ENCODE peak calls at places on chromosomes 4 and X, in seven cellular contexts. Z is activated CD4-positive, CD25-positive, alpha-beta regulatory T cell; X is immature natural killer cell; R is BJ; A is iPS-NIHi11; H is HEK293T; E is amniotic stem cell. F is an unnamed sample.

GRCh38 chrX:40544343-40545250 is 36.2 kb upstream of the ATP6AP2 start:
- DNase-seq in H (no peak), E (no peak), X (no peak), R (no peak), Z (no peak), A (no peak), F (no peak)

GRCh38 chr4:94714360-94714759 is 43.4 kb upstream of the BMPR1B start:
- DNase-seq in E (no peak), R (peak; percentile 21), A (no peak), H (no peak), Z (no peak), X (no peak), F (no peak)

GRCh38 chr4:56086561-56086960 is 137.8 kb downstream of the CEP135 start:
- DNase-seq in R (no peak), Z (no peak), H (no peak), E (no peak), X (no peak), A (no peak), F (no peak)

GRCh38 chr4:1240721-1241465 is 8.0 kb downstream of the CTBP1 start:
- DNase-seq in H (no peak), A (peak; percentile 11), X (no peak), Z (no peak), E (no peak), R (no peak), F (no peak)

GRCh38 chrX:37060999-37061398 is 52.8 kb downstream of the FAM47C start:
- DNase-seq in R (no peak), Z (no peak), E (peak; percentile 0), H (peak; percentile 31), A (peak; percentile 7), X (no peak), F (no peak)

GRCh38 chr4:145497199-145498149 is 15.8 kb downstream of the SMAD1 start:
- DNase-seq in R (no peak), X (no peak), Z (no peak), A (no peak), E (no peak), H (no peak), F (no peak)

GRCh38 chr4:40182979-40183378 is 13.9 kb upstream of the RHOH start:
- DNase-seq in A (no peak), Z (no peak), X (no peak), H (no peak), E (no peak), R (no peak), F (no peak)

GRCh38 chr4:17889692-17890091 is 78.9 kb downstream of the NCAPG start:
- DNase-seq in H (no peak), E (no peak), X (no peak), Z (no peak), A (no peak), R (no peak), F (no peak)

GRCh38 chrX:13430136-13430827 is 110.4 kb upstream of the ATXN3L start:
- DNase-seq in E (no peak), Z (no peak), X (no peak), R (no peak), A (no peak), H (no peak), F (no peak)

GRCh38 chrX:114905251-114905650 is 112.2 kb downstream of the IL13RA2 start:
- DNase-seq in X (no peak), A (no peak), H (no peak), E (no peak), Z (no peak), R (no peak), F (no peak)

GRCh38 chrX:12979011-12979629 is 4.2 kb downstream of the TMSB4X start:
- DNase-seq in H (no peak), X (no peak), A (no peak), R (no peak), Z (no peak), E (no peak), F (no peak)

GRCh38 chr4:93659629-93660028 is 168.9 kb upstream of the ATOH1 start:
- DNase-seq in H (no peak), E (no peak), A (no peak), Z (no peak), X (no peak), R (no peak), F (no peak)

GRCh38 chr4:42547805-42548204 is 109.1 kb downstream of the ATP8A1 start:
- DNase-seq in E (no peak), A (no peak), Z (no peak), H (no peak), R (no peak), X (no peak), F (no peak)

GRCh38 chr4:132709024-132709423 is 440.1 kb upstream of the PCDH10 start:
- DNase-seq in R (no peak), A (no peak), Z (no peak), X (no peak), E (no peak), H (no peak), F (no peak)

GRCh38 chrX:78330068-78330467 is 2.7 kb upstream of the CYSLTR1 start:
- DNase-seq in H (no peak), A (no peak), Z (no peak), E (no peak), R (no peak), X (no peak), F (no peak)

GRCh38 chr4:155599102-155599501 is 67.5 kb upstream of the GUCY1A1 start:
- DNase-seq in X (no peak), E (no peak), Z (no peak), R (no peak), H (no peak), A (no peak), F (no peak)

GRCh38 chr4:127781303-127782024 is 658 bp upstream of the HSPA4L start:
- DNase-seq in A (peak; percentile 68), E (no peak), Z (no peak), X (no peak), H (no peak), R (no peak), F (no peak)

GRCh38 chrX:6959006-6959405 is 188.5 kb upstream of the STS start:
- DNase-seq in A (peak; percentile 25), Z (no peak), X (no peak), H (no peak), R (no peak), E (no peak), F (no peak)

GRCh38 chr4:108547682-108548081 is 72.7 kb upstream of the RPL34 start:
- DNase-seq in H (no peak), E (no peak), X (no peak), Z (no peak), A (no peak), R (no peak), F (no peak)

GRCh38 chrX:152600853-152601635 is 36.7 kb upstream of the GABRQ start:
- DNase-seq in H (no peak), Z (no peak), X (no peak), A (peak; percentile 16), R (no peak), E (no peak), F (peak; percentile 58)

GRCh38 chr4:8939887-8940742 is 68.5 kb upstream of the HMX1 start:
- DNase-seq in R (no peak), Z (no peak), A (peak; percentile 15), H (no peak), E (no peak), X (no peak), F (no peak)

GRCh38 chr4:147578057-147578476 is 39.1 kb upstream of the TMEM184C start:
- DNase-seq in R (peak; percentile 66), X (no peak), Z (no peak), H (no peak), E (peak; percentile 89), A (peak; percentile 58), F (no peak)

GRCh38 chrX:135893294-135893817 is at the start of the genes CT45A10 and SAGE1:
- DNase-seq in E (no peak), X (no peak), A (peak; percentile 5), R (no peak), H (peak; percentile 6), Z (no peak), F (no peak)

GRCh38 chr4:146029939-146030710 is 91.5 kb upstream of the ZNF827 start:
- DNase-seq in X (no peak), A (peak; percentile 26), R (no peak), H (no peak), E (no peak), Z (no peak), F (no peak)

GRCh38 chr4:156255205-156255604 is 301.5 kb upstream of the CTSO start:
- DNase-seq in H (no peak), R (no peak), A (no peak), E (no peak), Z (no peak), X (no peak), F (no peak)

GRCh38 chr4:53551963-53552362 is 39.3 kb downstream of the LNX1 start:
- DNase-seq in R (no peak), Z (no peak), X (no peak), A (no peak), E (no peak), H (no peak), F (no peak)

GRCh38 chrX:101685923-101686322 is 26.3 kb upstream of the ARMCX2 start:
- DNase-seq in R (no peak), H (no peak), Z (no peak), A (peak; percentile 53), E (no peak), X (no peak), F (no peak)

GRCh38 chr4:121789960-121790829 is 10.9 kb upstream of the EXOSC9 start:
- DNase-seq in R (peak; percentile 62), H (no peak), X (no peak), E (peak; percentile 46), A (no peak), Z (no peak), F (no peak)

GRCh38 chr4:184843984-184844554 is 18.3 kb upstream of the ACSL1 start:
- DNase-seq in E (no peak), R (no peak), X (no peak), H (no peak), A (no peak), Z (no peak), F (no peak)

GRCh38 chr4:147362868-147363440 is 117.9 kb upstream of the EDNRA start:
- DNase-seq in X (no peak), H (no peak), E (no peak), Z (no peak), A (no peak), R (no peak), F (no peak)

GRCh38 chr4:119053245-119053644 is 82.4 kb upstream of the MYOZ2 start:
- DNase-seq in A (no peak), X (no peak), R (no peak), Z (no peak), E (no peak), H (no peak), F (no peak)

GRCh38 chr4:126568652-126569580 is 1063.8 kb upstream of the INTU start:
- DNase-seq in A (no peak), R (no peak), E (no peak), X (no peak), H (no peak), Z (no peak), F (no peak)

GRCh38 chrX:139158256-139158655 is 372.3 kb upstream of the F9 start:
- DNase-seq in H (no peak), Z (no peak), X (no peak), A (no peak), E (no peak), R (no peak), F (no peak)

GRCh38 chrX:130321550-130321949 is 18.2 kb upstream of the SLC25A14 start:
- DNase-seq in E (no peak), A (no peak), X (no peak), H (no peak), R (no peak), Z (no peak), F (no peak)

GRCh38 chrX:107485019-107485418 is 35.6 kb downstream of the FRMPD3 start:
- DNase-seq in X (no peak), R (no peak), Z (no peak), H (no peak), E (no peak), A (no peak), F (no peak)

GRCh38 chr4:108405586-108405985 is 214.8 kb upstream of the RPL34 start:
- DNase-seq in R (no peak), H (no peak), A (no peak), X (no peak), E (no peak), Z (no peak), F (no peak)

GRCh38 chrX:23944234-23944633 is 36.4 kb downstream of the CXorf58 start:
- DNase-seq in H (no peak), Z (no peak), R (no peak), E (no peak), X (no peak), A (no peak), F (no peak)

GRCh38 chr4:7045961-7046921 is 3.1 kb downstream of the TADA2B start:
- DNase-seq in R (no peak), E (no peak), Z (no peak), H (no peak), A (no peak), X (no peak), F (no peak)

F was measured in DMS153.